ENCODE peak calls at places on chromosomes 11 and 22, in ten cellular contexts. X, J, M, N, V, H, I, U, Y and Q are unnamed samples.

GRCh38 chr11:76276046-76276772 is 69.9 kb upstream of the WNT11 start:
- DNase-seq in Y (no peak), X (no peak), N (no peak), M (no peak), U (no peak), H (no peak), V (no peak), I (no peak), J (no peak), Q (no peak)

GRCh38 chr11:134036484-134037092 is 32.3 kb upstream of the JAM3 start:
- DNase-seq in Y (no peak), V (no peak), U (no peak), J (no peak), H (no peak), M (no peak), X (no peak), I (no peak), N (no peak), Q (no peak)

GRCh38 chr11:47177846-47178245 is 1.2 kb upstream of the ARFGAP2 start:
- DNase-seq in U (no peak), X (no peak), M (no peak), J (no peak), I (no peak), H (no peak), V (no peak), Y (no peak), N (no peak), Q (peak; percentile 70)

GRCh38 chr22:40387758-40388157 is 17.4 kb downstream of the SGSM3 start:
- DNase-seq in X (no peak), V (no peak), I (no peak), Y (no peak), J (no peak), M (no peak), H (no peak), N (no peak), U (no peak), Q (no peak)

GRCh38 chr11:68855205-68855978 is 13.7 kb upstream of the CPT1A start:
- DNase-seq in X (peak; percentile 34), M (no peak), H (no peak), I (peak; percentile 63), J (no peak), V (no peak), U (peak; percentile 37), N (no peak), Y (no peak), Q (peak; percentile 45)

GRCh38 chr11:125918140-125918840 is 14.0 kb downstream of the DDX25 start:
- DNase-seq in U (no peak), X (no peak), I (no peak), N (no peak), H (no peak), M (no peak), Y (no peak), J (no peak), V (no peak), Q (no peak)

GRCh38 chr22:19815823-19816290 is 38.8 kb downstream of the GNB1L start:
- DNase-seq in U (no peak), H (no peak), M (no peak), Y (no peak), J (no peak), N (no peak), I (no peak), V (no peak), X (no peak), Q (no peak)

GRCh38 chr11:76510060-76511047 is 65.5 kb downstream of the EMSY start:
- DNase-seq in I (peak; percentile 38), N (no peak), M (peak; percentile 16), Y (no peak), V (no peak), U (peak; percentile 69), J (no peak), H (no peak), X (no peak), Q (peak; percentile 26)